ENCODE peak calls at places on chromosomes 11 and 22, in eight cellular contexts. One of them, this sample, is unnamed.
A peak's percentile ranks its signal among the peaks of the same experiment; 100 is the strongest.

GRCh38 chr11:69914286-69915150 is 95.3 kb upstream of the FGF3 start:
- DNase-seq in OCI-LY7: no peak
- DNase-seq in activated naive CD4-positive, alpha-beta T cell treated with anti-CD3 and anti-CD28 coated beads, Interleukin-2, amount 10 ng/mL, durations not matched to agents 7 days and 5 days: peak; percentile 10
- DNase-seq in EL: no peak
- DNase-seq in HT-29: peak; percentile 97
- DNase-seq in sciatic nerve: peak; percentile 45
- DNase-seq in AG10803: no peak
- DNase-seq in left ventricle myocardium superior: no peak
- DNase-seq in this sample: no peak

GRCh38 chr22:49992921-49993648 is 19.5 kb downstream of the IL17REL start:
- DNase-seq in left ventricle myocardium superior: peak; percentile 84
- DNase-seq in OCI-LY7: peak; percentile 74
- DNase-seq in HT-29: peak; percentile 54
- DNase-seq in EL: peak; percentile 49
- DNase-seq in activated naive CD4-positive, alpha-beta T cell treated with anti-CD3 and anti-CD28 coated beads, Interleukin-2, amount 10 ng/mL, durations not matched to agents 7 days and 5 days: peak; percentile 77
- DNase-seq in AG10803: peak; percentile 47
- DNase-seq in sciatic nerve: peak; percentile 74
- DNase-seq in this sample: peak; percentile 86

GRCh38 chr11:130882138-130882551 is 34.1 kb downstream of the SNX19 start:
- DNase-seq in OCI-LY7: no peak
- DNase-seq in activated naive CD4-positive, alpha-beta T cell treated with anti-CD3 and anti-CD28 coated beads, Interleukin-2, amount 10 ng/mL, durations not matched to agents 7 days and 5 days: no peak
- DNase-seq in sciatic nerve: no peak
- DNase-seq in left ventricle myocardium superior: peak; percentile 46
- DNase-seq in AG10803: peak; percentile 5
- DNase-seq in EL: no peak
- DNase-seq in HT-29: no peak
- DNase-seq in this sample: no peak

GRCh38 chr22:49614966-49615965 is 212.4 kb downstream of the BRD1 start:
- DNase-seq in OCI-LY7: no peak
- DNase-seq in left ventricle myocardium superior: peak; percentile 24
- DNase-seq in AG10803: no peak
- DNase-seq in activated naive CD4-positive, alpha-beta T cell treated with anti-CD3 and anti-CD28 coated beads, Interleukin-2, amount 10 ng/mL, durations not matched to agents 7 days and 5 days: no peak
- DNase-seq in HT-29: no peak
- DNase-seq in sciatic nerve: no peak
- DNase-seq in EL: no peak
- DNase-seq in this sample: no peak

GRCh38 chr11:45817191-45817590 is 12.2 kb downstream of the SLC35C1 start:
- DNase-seq in activated naive CD4-positive, alpha-beta T cell treated with anti-CD3 and anti-CD28 coated beads, Interleukin-2, amount 10 ng/mL, durations not matched to agents 7 days and 5 days: no peak
- DNase-seq in HT-29: no peak
- DNase-seq in AG10803: no peak
- DNase-seq in left ventricle myocardium superior: no peak
- DNase-seq in sciatic nerve: no peak
- DNase-seq in EL: no peak
- DNase-seq in OCI-LY7: peak; percentile 62
- DNase-seq in this sample: peak; percentile 46

GRCh38 chr11:74592441-74593362 is at the start of gene POLD3:
- DNase-seq in sciatic nerve: peak; percentile 97
- DNase-seq in activated naive CD4-positive, alpha-beta T cell treated with anti-CD3 and anti-CD28 coated beads, Interleukin-2, amount 10 ng/mL, durations not matched to agents 7 days and 5 days: peak; percentile 97
- DNase-seq in HT-29: peak; percentile 98
- DNase-seq in left ventricle myocardium superior: peak; percentile 96
- DNase-seq in OCI-LY7: peak; percentile 91
- DNase-seq in EL: peak; percentile 90
- DNase-seq in AG10803: peak; percentile 79
- DNase-seq in this sample: peak; percentile 67

GRCh38 chr11:12276831-12277475 is 100.4 kb upstream of the PARVA start:
- DNase-seq in activated naive CD4-positive, alpha-beta T cell treated with anti-CD3 and anti-CD28 coated beads, Interleukin-2, amount 10 ng/mL, durations not matched to agents 7 days and 5 days: no peak
- DNase-seq in HT-29: no peak
- DNase-seq in OCI-LY7: no peak
- DNase-seq in left ventricle myocardium superior: no peak
- DNase-seq in EL: no peak
- DNase-seq in sciatic nerve: peak; percentile 33
- DNase-seq in AG10803: no peak
- DNase-seq in this sample: no peak

GRCh38 chr11:30758012-30758411 is 171.9 kb upstream of the MPPED2 start:
- DNase-seq in left ventricle myocardium superior: no peak
- DNase-seq in EL: no peak
- DNase-seq in sciatic nerve: no peak
- DNase-seq in activated naive CD4-positive, alpha-beta T cell treated with anti-CD3 and anti-CD28 coated beads, Interleukin-2, amount 10 ng/mL, durations not matched to agents 7 days and 5 days: no peak
- DNase-seq in HT-29: no peak
- DNase-seq in OCI-LY7: no peak
- DNase-seq in AG10803: no peak
- DNase-seq in this sample: no peak

GRCh38 chr22:50507991-50508884 is at the start of gene NCAPH2:
- DNase-seq in left ventricle myocardium superior: peak; percentile 98
- DNase-seq in HT-29: peak; percentile 92
- DNase-seq in EL: peak; percentile 97
- DNase-seq in AG10803: peak; percentile 94
- DNase-seq in sciatic nerve: peak; percentile 99
- DNase-seq in activated naive CD4-positive, alpha-beta T cell treated with anti-CD3 and anti-CD28 coated beads, Interleukin-2, amount 10 ng/mL, durations not matched to agents 7 days and 5 days: peak; percentile 97
- DNase-seq in OCI-LY7: peak; percentile 99
- DNase-seq in this sample: peak; percentile 100

GRCh38 chr22:25781801-25782200 is 39.8 kb downstream of the MYO18B start:
- DNase-seq in OCI-LY7: no peak
- DNase-seq in activated naive CD4-positive, alpha-beta T cell treated with anti-CD3 and anti-CD28 coated beads, Interleukin-2, amount 10 ng/mL, durations not matched to agents 7 days and 5 days: no peak
- DNase-seq in left ventricle myocardium superior: no peak
- DNase-seq in HT-29: no peak
- DNase-seq in sciatic nerve: no peak
- DNase-seq in AG10803: no peak
- DNase-seq in EL: no peak
- DNase-seq in this sample: no peak

GRCh38 chr11:27401760-27402316 is 38.8 kb upstream of the CCDC34 start:
- DNase-seq in activated naive CD4-positive, alpha-beta T cell treated with anti-CD3 and anti-CD28 coated beads, Interleukin-2, amount 10 ng/mL, durations not matched to agents 7 days and 5 days: no peak
- DNase-seq in left ventricle myocardium superior: no peak
- DNase-seq in HT-29: peak; percentile 93
- DNase-seq in EL: no peak
- DNase-seq in AG10803: no peak
- DNase-seq in sciatic nerve: no peak
- DNase-seq in OCI-LY7: no peak
- DNase-seq in this sample: no peak

GRCh38 chr11:62540804-62541671 is 5.6 kb downstream of the AHNAK start:
- DNase-seq in activated naive CD4-positive, alpha-beta T cell treated with anti-CD3 and anti-CD28 coated beads, Interleukin-2, amount 10 ng/mL, durations not matched to agents 7 days and 5 days: no peak
- DNase-seq in left ventricle myocardium superior: peak; percentile 62
- DNase-seq in HT-29: peak; percentile 43
- DNase-seq in EL: peak; percentile 27
- DNase-seq in OCI-LY7: peak; percentile 67
- DNase-seq in sciatic nerve: no peak
- DNase-seq in AG10803: no peak
- DNase-seq in this sample: no peak

GRCh38 chr11:19933801-19934488 is 221.3 kb downstream of the NAV2 start:
- DNase-seq in left ventricle myocardium superior: no peak
- DNase-seq in HT-29: no peak
- DNase-seq in OCI-LY7: no peak
- DNase-seq in sciatic nerve: no peak
- DNase-seq in EL: no peak
- DNase-seq in activated naive CD4-positive, alpha-beta T cell treated with anti-CD3 and anti-CD28 coated beads, Interleukin-2, amount 10 ng/mL, durations not matched to agents 7 days and 5 days: no peak
- DNase-seq in AG10803: no peak
- DNase-seq in this sample: no peak

GRCh38 chr11:3830741-3831140 is 10.0 kb downstream of the RHOG start:
- DNase-seq in left ventricle myocardium superior: no peak
- DNase-seq in activated naive CD4-positive, alpha-beta T cell treated with anti-CD3 and anti-CD28 coated beads, Interleukin-2, amount 10 ng/mL, durations not matched to agents 7 days and 5 days: no peak
- DNase-seq in sciatic nerve: no peak
- DNase-seq in AG10803: no peak
- DNase-seq in OCI-LY7: no peak
- DNase-seq in EL: no peak
- DNase-seq in HT-29: no peak
- DNase-seq in this sample: no peak

GRCh38 chr11:120908521-120909181 is 115.3 kb upstream of the TBCEL start:
- DNase-seq in left ventricle myocardium superior: no peak
- DNase-seq in sciatic nerve: no peak
- DNase-seq in AG10803: no peak
- DNase-seq in EL: no peak
- DNase-seq in HT-29: peak; percentile 79
- DNase-seq in activated naive CD4-positive, alpha-beta T cell treated with anti-CD3 and anti-CD28 coated beads, Interleukin-2, amount 10 ng/mL, durations not matched to agents 7 days and 5 days: no peak
- DNase-seq in OCI-LY7: no peak
- DNase-seq in this sample: no peak

GRCh38 chr11:2933376-2934056 is 4.3 kb upstream of the PHLDA2 start:
- DNase-seq in HT-29: peak; percentile 90
- DNase-seq in left ventricle myocardium superior: peak; percentile 81
- DNase-seq in OCI-LY7: no peak
- DNase-seq in EL: peak; percentile 95
- DNase-seq in activated naive CD4-positive, alpha-beta T cell treated with anti-CD3 and anti-CD28 coated beads, Interleukin-2, amount 10 ng/mL, durations not matched to agents 7 days and 5 days: peak; percentile 71
- DNase-seq in sciatic nerve: peak; percentile 74
- DNase-seq in AG10803: peak; percentile 88
- DNase-seq in this sample: no peak

GRCh38 chr11:77111277-77111676 is 8.6 kb downstream of the OMP start:
- DNase-seq in sciatic nerve: no peak
- DNase-seq in OCI-LY7: no peak
- DNase-seq in left ventricle myocardium superior: no peak
- DNase-seq in HT-29: no peak
- DNase-seq in EL: no peak
- DNase-seq in activated naive CD4-positive, alpha-beta T cell treated with anti-CD3 and anti-CD28 coated beads, Interleukin-2, amount 10 ng/mL, durations not matched to agents 7 days and 5 days: no peak
- DNase-seq in AG10803: no peak
- DNase-seq in this sample: no peak

GRCh38 chr11:44244649-44245308 is 65.2 kb downstream of the ALX4 start:
- DNase-seq in AG10803: no peak
- DNase-seq in EL: peak; percentile 44
- DNase-seq in sciatic nerve: no peak
- DNase-seq in left ventricle myocardium superior: no peak
- DNase-seq in activated naive CD4-positive, alpha-beta T cell treated with anti-CD3 and anti-CD28 coated beads, Interleukin-2, amount 10 ng/mL, durations not matched to agents 7 days and 5 days: no peak
- DNase-seq in HT-29: no peak
- DNase-seq in OCI-LY7: no peak
- DNase-seq in this sample: no peak

GRCh38 chr11:130647371-130647770 is 198.9 kb downstream of the ADAMTS15 start:
- DNase-seq in OCI-LY7: no peak
- DNase-seq in AG10803: no peak
- DNase-seq in EL: no peak
- DNase-seq in left ventricle myocardium superior: no peak
- DNase-seq in HT-29: no peak
- DNase-seq in activated naive CD4-positive, alpha-beta T cell treated with anti-CD3 and anti-CD28 coated beads, Interleukin-2, amount 10 ng/mL, durations not matched to agents 7 days and 5 days: no peak
- DNase-seq in sciatic nerve: peak; percentile 34
- DNase-seq in this sample: no peak

GRCh38 chr11:125312812-125313211 is 148.3 kb downstream of the PKNOX2 start:
- DNase-seq in EL: no peak
- DNase-seq in OCI-LY7: no peak
- DNase-seq in HT-29: no peak
- DNase-seq in activated naive CD4-positive, alpha-beta T cell treated with anti-CD3 and anti-CD28 coated beads, Interleukin-2, amount 10 ng/mL, durations not matched to agents 7 days and 5 days: no peak
- DNase-seq in AG10803: no peak
- DNase-seq in sciatic nerve: no peak
- DNase-seq in left ventricle myocardium superior: no peak
- DNase-seq in this sample: no peak

GRCh38 chr11:20639688-20640087 is 29.7 kb upstream of the NELL1 start:
- DNase-seq in OCI-LY7: no peak
- DNase-seq in EL: no peak
- DNase-seq in activated naive CD4-positive, alpha-beta T cell treated with anti-CD3 and anti-CD28 coated beads, Interleukin-2, amount 10 ng/mL, durations not matched to agents 7 days and 5 days: no peak
- DNase-seq in left ventricle myocardium superior: no peak
- DNase-seq in AG10803: no peak
- DNase-seq in HT-29: no peak
- DNase-seq in sciatic nerve: no peak
- DNase-seq in this sample: no peak

GRCh38 chr11:130178441-130178971 is 18.9 kb downstream of the ST14 start:
- DNase-seq in AG10803: no peak
- DNase-seq in activated naive CD4-positive, alpha-beta T cell treated with anti-CD3 and anti-CD28 coated beads, Interleukin-2, amount 10 ng/mL, durations not matched to agents 7 days and 5 days: no peak
- DNase-seq in EL: no peak
- DNase-seq in OCI-LY7: peak; percentile 87
- DNase-seq in HT-29: peak; percentile 75
- DNase-seq in sciatic nerve: no peak
- DNase-seq in left ventricle myocardium superior: no peak
- DNase-seq in this sample: no peak

GRCh38 chr11:128327274-128327673 is 260.1 kb downstream of the ETS1 start:
- DNase-seq in HT-29: no peak
- DNase-seq in OCI-LY7: no peak
- DNase-seq in sciatic nerve: no peak
- DNase-seq in AG10803: no peak
- DNase-seq in activated naive CD4-positive, alpha-beta T cell treated with anti-CD3 and anti-CD28 coated beads, Interleukin-2, amount 10 ng/mL, durations not matched to agents 7 days and 5 days: no peak
- DNase-seq in left ventricle myocardium superior: no peak
- DNase-seq in EL: no peak
- DNase-seq in this sample: no peak

GRCh38 chr11:20162824-20163777 is 2.8 kb upstream of the DBX1 start:
- DNase-seq in left ventricle myocardium superior: peak; percentile 30
- DNase-seq in OCI-LY7: no peak
- DNase-seq in AG10803: peak; percentile 24
- DNase-seq in HT-29: no peak
- DNase-seq in activated naive CD4-positive, alpha-beta T cell treated with anti-CD3 and anti-CD28 coated beads, Interleukin-2, amount 10 ng/mL, durations not matched to agents 7 days and 5 days: no peak
- DNase-seq in sciatic nerve: no peak
- DNase-seq in EL: peak; percentile 37
- DNase-seq in this sample: no peak

GRCh38 chr22:46650078-46650810 is 30.1 kb downstream of the GRAMD4 start:
- DNase-seq in HT-29: no peak
- DNase-seq in EL: no peak
- DNase-seq in OCI-LY7: no peak
- DNase-seq in sciatic nerve: no peak
- DNase-seq in AG10803: no peak
- DNase-seq in left ventricle myocardium superior: no peak
- DNase-seq in activated naive CD4-positive, alpha-beta T cell treated with anti-CD3 and anti-CD28 coated beads, Interleukin-2, amount 10 ng/mL, durations not matched to agents 7 days and 5 days: no peak
- DNase-seq in this sample: no peak

GRCh38 chr11:131409307-131409706 is 38.9 kb downstream of the NTM start:
- DNase-seq in EL: no peak
- DNase-seq in activated naive CD4-positive, alpha-beta T cell treated with anti-CD3 and anti-CD28 coated beads, Interleukin-2, amount 10 ng/mL, durations not matched to agents 7 days and 5 days: no peak
- DNase-seq in OCI-LY7: no peak
- DNase-seq in left ventricle myocardium superior: no peak
- DNase-seq in sciatic nerve: no peak
- DNase-seq in HT-29: no peak
- DNase-seq in AG10803: no peak
- DNase-seq in this sample: no peak

GRCh38 chr11:68436985-68437926 is 23.3 kb upstream of the PPP6R3 start:
- DNase-seq in EL: peak; percentile 77
- DNase-seq in HT-29: no peak
- DNase-seq in OCI-LY7: no peak
- DNase-seq in AG10803: peak; percentile 55
- DNase-seq in left ventricle myocardium superior: peak; percentile 72
- DNase-seq in activated naive CD4-positive, alpha-beta T cell treated with anti-CD3 and anti-CD28 coated beads, Interleukin-2, amount 10 ng/mL, durations not matched to agents 7 days and 5 days: no peak
- DNase-seq in sciatic nerve: no peak
- DNase-seq in this sample: no peak